ENCODE peak calls at places on chromosomes 3 and 15, in seven cellular contexts. I, N, U, H, M, D and L are unnamed samples. For H3K4me1, the result is how much of the 10 kb centered on the place peaks cover.

GRCh38 chr3:66479532-66479947 is 21.3 kb downstream of the LRIG1 start:
- DNase-seq in I (no peak), N (no peak), U (no peak), H (no peak), M (no peak), D (no peak), L (no peak)

GRCh38 chr15:74159773-74160172 is 13.7 kb upstream of the ISLR start:
- DNase-seq in I (no peak), N (no peak), U (no peak), H (no peak), M (no peak), D (no peak), L (no peak)

GRCh38 chr3:55173504-55173903 is 245.6 kb upstream of the LRTM1 start:
- DNase-seq in I (no peak), N (no peak), U (no peak), H (no peak), M (no peak), D (no peak), L (no peak)

GRCh38 chr15:40115670-40116093 is 7.0 kb upstream of the BMF start:
- DNase-seq in I (peak), N (no peak), U (no peak), H (no peak), M (peak), D (no peak), L (peak)

GRCh38 chr15:69319384-69320375 is 21.0 kb downstream of the PAQR5 start:
- DNase-seq in I (no peak), N (no peak), U (no peak), H (no peak), M (no peak), D (no peak), L (no peak)

GRCh38 chr3:126777366-126777765 is 73.3 kb downstream of the CHCHD6 start:
- DNase-seq in I (no peak), N (no peak), U (no peak), H (no peak), M (no peak), D (no peak), L (no peak)

GRCh38 chr3:173584093-173584833 is 186.7 kb downstream of the NLGN1 start:
- DNase-seq in I (no peak), N (peak), U (no peak), H (peak), M (no peak), D (no peak), L (peak)

GRCh38 chr15:95325763-95326688 is 1004.5 kb upstream of the NR2F2 start:
- DNase-seq in I (no peak), N (no peak), U (no peak), H (no peak), M (no peak), D (peak), L (peak)

GRCh38 chr3:31661286-31661685 is 128.6 kb downstream of the STT3B start:
- DNase-seq in I (no peak), N (no peak), U (no peak), H (no peak), M (no peak), D (no peak), L (no peak)

GRCh38 chr15:33311312-33311971 is 675 bp downstream of the RYR3 start:
- DNase-seq in I (no peak), N (no peak), U (peak), H (no peak), M (no peak), D (peak), L (no peak)

GRCh38 chr3:44845528-44846520 is 15.9 kb upstream of the TMEM42 start:
- DNase-seq in I (no peak), N (no peak), U (no peak), H (no peak), M (no peak), D (peak), L (no peak)

GRCh38 chr15:74333093-74333492 is 34.4 kb downstream of the CYP11A1 start:
- DNase-seq in I (no peak), N (no peak), U (no peak), H (no peak), M (no peak), D (no peak), L (no peak)

GRCh38 chr3:43286115-43286885 is at the start of gene SNRK:
- DNase-seq in I (peak), N (peak), U (peak), H (peak), M (peak), D (peak), L (peak)

GRCh38 chr3:129005526-129006303 is 4.6 kb downstream of the EFCC1 start:
- DNase-seq in I (peak), N (no peak), U (no peak), H (no peak), M (peak), D (no peak), L (peak)

GRCh38 chr15:45134682-45135604 is 5.1 kb downstream of the DUOX1 start:
- DNase-seq in I (peak), N (no peak), U (no peak), H (no peak), M (no peak), D (no peak), L (peak)

GRCh38 chr15:40379853-40380252 is 2.7 kb upstream of the KNSTRN start:
- DNase-seq in I (peak), N (peak), U (peak), H (peak), M (peak), D (peak), L (peak)

GRCh38 chr3:42518800-42519567 is 16.5 kb downstream of the VIPR1 start:
- DNase-seq in I (no peak), N (no peak), U (no peak), H (no peak), M (no peak), D (no peak), L (no peak)

GRCh38 chr3:112671930-112672715 is 31.2 kb upstream of the CCDC80 start:
- DNase-seq in I (no peak), N (peak), U (no peak), H (no peak), M (no peak), D (no peak), L (no peak)
- TF ChIP-seq POLR2A in I (no peak), N (no peak), U (no peak), H (no peak), M (no peak), D (no peak), L (no peak)

GRCh38 chr3:141422961-141423582 is 54.8 kb downstream of the ZBTB38 start:
- DNase-seq in I (no peak), N (no peak), U (no peak), H (no peak), M (no peak), D (no peak), L (no peak)

GRCh38 chr3:141427764-141428163 is 59.1 kb upstream of the RASA2 start:
- DNase-seq in I (no peak), N (no peak), U (no peak), H (no peak), M (no peak), D (no peak), L (no peak)

GRCh38 chr3:141429371-141430035 is 57.3 kb upstream of the RASA2 start:
- DNase-seq in I (no peak), N (no peak), U (peak), H (no peak), M (no peak), D (no peak), L (no peak)

GRCh38 chr3:141426404-141427034 is 58.2 kb downstream of the ZBTB38 start:
- DNase-seq in I (peak), N (peak), U (peak), H (no peak), M (no peak), D (peak), L (peak)

GRCh38 chr3:141425523-141426233 is 57.4 kb downstream of the ZBTB38 start:
- DNase-seq in I (no peak), N (no peak), U (no peak), H (no peak), M (peak), D (no peak), L (no peak)
- H3K4me1 ChIP-seq in I (under half), N (half or more), U (half or more), H (under half), M (under half), D (under half), L (under half)

GRCh38 chr15:92929002-92929401 is 28.9 kb downstream of the CHD2 start:
- DNase-seq in I (no peak), N (no peak), U (no peak), H (no peak), M (no peak), D (no peak), L (no peak)

GRCh38 chr15:92932946-92933649 is 33.0 kb downstream of the CHD2 start:
- DNase-seq in I (no peak), N (no peak), U (no peak), H (no peak), M (peak), D (no peak), L (no peak)

GRCh38 chr15:92930776-92931175 is 30.7 kb downstream of the CHD2 start:
- DNase-seq in I (no peak), N (no peak), U (no peak), H (no peak), M (no peak), D (no peak), L (no peak)

GRCh38 chr15:92928351-92928750 is 28.2 kb downstream of the CHD2 start:
- DNase-seq in I (no peak), N (no peak), U (no peak), H (no peak), M (no peak), D (no peak), L (no peak)

DNA sequence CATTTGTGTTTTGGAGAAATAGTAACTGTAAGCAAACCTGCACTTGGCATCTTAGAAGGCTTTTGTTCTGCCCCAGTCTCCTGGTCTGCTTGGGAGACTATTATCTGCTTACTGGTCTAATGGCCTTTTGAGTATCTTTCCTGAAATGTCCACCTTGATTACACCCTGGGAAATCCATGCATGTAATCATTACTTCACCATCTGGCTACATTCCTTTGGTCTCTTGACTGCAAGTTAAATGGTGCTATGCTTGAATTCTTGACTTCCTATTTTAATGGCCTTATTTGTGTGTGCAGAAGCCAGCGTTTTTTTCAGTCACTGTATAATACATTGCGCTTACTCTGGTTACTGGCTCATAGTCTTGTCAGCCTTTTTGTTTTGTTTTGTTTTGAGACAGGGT is 29.9 kb downstream of the CHD2 start:
- DNase-seq in I (no peak), N (no peak), U (no peak), H (no peak), M (no peak), D (no peak), L (no peak)
- TF ChIP-seq POLR2A in I (no peak), N (no peak), U (no peak), H (no peak), M (no peak), D (no peak), L (no peak)

DNA sequence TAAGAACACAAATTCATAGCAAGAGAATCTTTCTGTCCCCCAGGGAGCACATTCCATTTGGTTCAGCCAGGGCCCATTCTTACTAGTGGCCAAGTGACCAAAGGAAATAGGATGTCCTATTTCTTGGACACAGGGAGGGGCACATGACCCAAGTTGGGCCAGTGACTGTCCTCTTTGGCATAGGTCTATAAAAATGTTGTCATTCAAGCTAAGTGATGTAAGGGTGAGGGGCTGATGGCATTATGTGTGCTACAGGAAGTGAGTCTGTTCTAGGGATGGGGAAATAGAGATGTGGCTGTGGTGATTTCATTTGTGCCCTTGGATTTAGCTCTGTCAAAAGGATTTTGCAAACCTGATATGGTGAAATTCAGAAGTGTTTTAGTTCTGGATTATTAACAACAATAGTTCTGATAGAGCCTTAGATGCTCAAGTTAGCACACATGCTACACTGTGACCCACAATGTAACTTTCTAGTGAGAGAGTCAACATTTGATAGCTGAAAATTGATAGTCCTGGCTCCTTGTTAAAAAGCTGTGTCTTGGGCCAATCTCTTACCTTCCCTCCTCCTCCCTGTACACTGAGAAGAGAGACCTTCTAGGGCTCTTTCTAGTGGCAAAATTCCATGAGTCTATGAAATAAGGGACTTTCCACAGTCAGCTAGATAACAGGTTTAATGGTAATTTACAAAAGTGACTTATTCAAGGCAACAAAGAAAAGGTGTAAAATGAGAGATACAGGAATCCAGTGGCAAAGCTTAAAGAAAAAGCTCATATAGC is 117.2 kb downstream of the THRB start:
- DNase-seq in I (no peak), N (no peak), U (peak), H (no peak), M (no peak), D (no peak), L (no peak)
- H3K4me1 ChIP-seq in I (under half), N (under half), U (half or more), H (under half), M (half or more), D (under half), L (under half)

DNA sequence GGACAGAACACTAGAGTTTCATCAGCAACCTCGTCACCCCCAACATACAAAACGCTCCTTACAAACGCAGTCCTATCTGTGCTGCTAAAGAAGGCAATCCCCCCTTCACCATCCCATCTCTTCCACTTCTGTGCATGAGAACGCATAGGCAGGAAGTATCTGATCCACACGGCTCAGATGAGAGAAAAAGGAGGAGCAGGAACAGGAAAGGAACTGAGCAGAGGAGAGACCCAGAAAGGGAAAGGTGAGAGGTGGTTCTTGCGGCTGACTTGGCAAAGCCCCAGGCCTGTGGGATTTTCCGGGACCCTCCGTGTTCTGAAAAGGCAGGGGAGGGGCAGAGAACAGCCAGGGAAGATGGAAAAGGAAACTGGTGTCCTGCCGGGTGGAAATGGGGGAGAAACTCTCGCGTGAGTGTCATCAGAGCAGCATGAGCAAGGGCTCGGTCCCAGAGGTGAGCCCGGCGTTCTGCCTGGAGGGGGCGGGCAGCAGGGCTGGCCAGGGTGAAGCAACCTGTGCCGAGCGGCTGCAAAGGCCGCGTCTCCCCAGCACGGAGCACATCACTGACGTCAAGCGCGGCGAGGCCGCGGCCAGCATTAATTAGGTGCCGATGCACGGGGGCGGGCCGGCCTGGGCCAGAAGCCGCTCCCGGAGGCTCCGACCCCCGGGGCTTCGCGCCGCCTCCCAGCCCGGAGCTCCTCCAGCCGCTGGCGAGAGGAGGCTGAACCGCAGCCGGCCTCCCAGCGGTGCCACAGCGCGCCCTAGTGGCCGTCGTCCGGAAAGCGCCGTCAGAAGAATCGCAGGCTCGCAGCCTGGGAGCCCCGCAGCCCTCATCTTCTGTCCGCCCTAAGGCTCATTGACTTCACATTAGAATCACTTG is 35.8 kb downstream of the CPN2 start:
- DNase-seq in I (peak), N (peak), U (peak), H (peak), M (peak), D (peak), L (peak)
- TF ChIP-seq POLR2A in I (no peak), N (no peak), U (no peak), H (no peak), M (no peak), D (no peak), L (no peak)

DNA sequence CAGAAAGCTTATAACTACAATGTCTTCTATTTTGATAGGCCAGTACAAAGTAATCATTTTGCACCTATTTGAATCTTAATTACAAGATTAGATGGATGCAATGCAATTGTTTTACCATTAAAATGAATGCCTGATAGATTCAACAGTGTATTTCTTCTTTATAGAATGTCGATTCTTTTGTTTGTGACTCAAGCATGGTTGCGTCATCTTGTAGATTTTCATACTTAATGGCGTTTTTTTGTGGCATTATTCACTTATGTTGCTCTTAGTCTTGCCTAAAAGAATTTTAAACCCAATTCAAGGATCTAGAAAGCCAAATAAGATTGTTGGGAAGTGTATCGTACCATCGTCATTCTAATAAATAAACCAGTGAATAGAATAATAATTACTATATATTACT is 21.4 kb downstream of the ZBTB38 start:
- DNase-seq in I (no peak), N (no peak), U (no peak), H (no peak), M (no peak), D (no peak), L (no peak)
- H3K4me1 ChIP-seq in I (under half), N (half or more), U (under half), H (under half), M (half or more), D (under half), L (under half)

DNA sequence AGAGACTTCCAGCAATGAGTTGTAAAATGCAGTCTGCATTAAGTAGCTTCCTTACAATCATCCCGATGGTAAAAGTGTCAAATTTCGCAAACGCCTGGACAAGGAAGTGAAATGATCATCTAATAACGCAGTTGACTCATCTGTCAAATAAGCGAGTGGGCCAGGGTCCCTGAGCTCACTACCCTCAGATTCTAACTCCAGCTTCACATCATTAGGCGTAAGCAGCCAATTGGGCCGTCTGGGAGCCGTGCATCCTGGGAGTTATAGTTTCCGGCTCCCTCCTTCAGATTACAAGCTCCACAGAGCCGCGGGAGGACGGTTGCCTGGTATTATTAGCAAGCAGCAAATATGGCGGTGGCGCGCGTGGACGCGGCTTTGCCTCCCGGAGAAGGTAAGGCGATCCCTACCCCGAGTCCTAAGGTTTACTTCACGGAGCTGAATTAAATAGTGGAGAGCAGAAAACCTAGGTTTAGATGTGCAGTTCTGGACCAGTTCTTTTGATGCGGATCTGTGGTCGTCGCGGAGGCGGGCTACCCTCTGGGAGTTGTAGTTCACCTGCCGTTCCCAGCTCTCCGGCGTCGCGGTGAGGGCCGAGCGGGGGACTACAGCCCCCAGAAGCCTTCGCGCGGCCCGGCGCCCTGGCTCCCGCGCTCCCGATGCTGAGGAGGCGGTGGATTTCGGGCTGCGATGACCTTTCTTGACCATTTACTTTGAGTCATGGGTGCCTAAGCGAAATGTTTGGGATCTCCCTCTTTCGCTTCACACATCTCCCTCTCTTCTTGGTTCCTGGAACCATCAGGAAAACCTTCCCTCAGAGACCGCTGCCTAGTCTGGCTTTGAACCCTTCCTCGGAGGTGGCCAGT is at the start of gene CEP97:
- DNase-seq in I (peak), N (peak), U (peak), H (peak), M (peak), D (peak), L (peak)
- TF ChIP-seq POLR2A in I (no peak), N (peak), U (no peak), H (peak), M (peak), D (peak), L (peak)

GRCh38 chr3:130757751-130758150 is 11.1 kb upstream of the PIK3R4 start:
- DNase-seq in I (no peak), N (no peak), U (no peak), H (no peak), M (no peak), D (no peak), L (no peak)
- H3K4me1 ChIP-seq in I (under half), N (under half), U (under half), H (under half), M (under half), D (under half), L (under half)